ENCODE peak calls at places on chromosomes 5 and 9, in four cellular contexts. N is lower lobe of right lung, U is left lung, K is foreskin fibroblast. I is an unnamed sample.

GRCh38 chr5:109506556-109506955 is 96.8 kb upstream of the PJA2 start:
- DNase-seq in N (no peak), U (no peak), K (no peak), I (no peak)

GRCh38 chr5:178577376-178577839 is 12.8 kb downstream of the COL23A1 start:
- DNase-seq in N (no peak), K (no peak), U (no peak), I (no peak)

GRCh38 chr9:136160321-136160938 is 41.8 kb upstream of the TMEM250 start:
- DNase-seq in U (no peak), K (no peak), N (no peak), I (no peak)

GRCh38 chr9:126942369-126942768 is 27.8 kb downstream of the RALGPS1 start:
- DNase-seq in K (no peak), U (no peak), N (no peak), I (no peak)

GRCh38 chr9:127812009-127812408 is 9.3 kb downstream of the FPGS start:
- DNase-seq in N (no peak), U (no peak), K (no peak), I (no peak)

GRCh38 chr9:84851935-84852585 is 182.5 kb downstream of the NTRK2 start:
- DNase-seq in K (peak), N (no peak), U (peak), I (peak)

GRCh38 chr9:130971294-130971849 is 32.3 kb upstream of the FIBCD1 start:
- DNase-seq in K (no peak), U (no peak), N (no peak), I (no peak)

GRCh38 chr5:13921573-13921972 is 22.9 kb downstream of the DNAH5 start:
- DNase-seq in N (no peak), U (no peak), K (no peak), I (no peak)

GRCh38 chr9:98118640-98119601 is at the start of gene TRIM14:
- DNase-seq in N (peak), K (peak), U (peak), I (peak)

GRCh38 chr9:107953556-107954158 is 464.1 kb upstream of the KLF4 start:
- DNase-seq in U (no peak), K (no peak), N (no peak), I (no peak)

GRCh38 chr5:126521130-126521529 is 73.9 kb downstream of the ALDH7A1 start:
- DNase-seq in U (no peak), N (no peak), K (no peak), I (no peak)

GRCh38 chr5:19927919-19928318 is 60.1 kb downstream of the CDH18 start:
- DNase-seq in K (peak), U (no peak), N (no peak), I (peak)

GRCh38 chr9:16422114-16422513 is 448.4 kb downstream of the BNC2 start:
- DNase-seq in K (no peak), U (no peak), N (no peak), I (peak)

GRCh38 chr5:58455066-58455465 is 4.8 kb downstream of the PLK2 start:
- DNase-seq in N (no peak), K (peak), U (no peak), I (peak)
- TF ChIP-seq CTCF in N (no peak), K (no peak), U (no peak), I (no peak)

GRCh38 chr5:20956134-20956533 is 968.1 kb upstream of the CDH18 start:
- DNase-seq in N (no peak), U (no peak), K (no peak), I (no peak)
- TF ChIP-seq CTCF in N (no peak), U (no peak), K (no peak), I (no peak)

DNA sequence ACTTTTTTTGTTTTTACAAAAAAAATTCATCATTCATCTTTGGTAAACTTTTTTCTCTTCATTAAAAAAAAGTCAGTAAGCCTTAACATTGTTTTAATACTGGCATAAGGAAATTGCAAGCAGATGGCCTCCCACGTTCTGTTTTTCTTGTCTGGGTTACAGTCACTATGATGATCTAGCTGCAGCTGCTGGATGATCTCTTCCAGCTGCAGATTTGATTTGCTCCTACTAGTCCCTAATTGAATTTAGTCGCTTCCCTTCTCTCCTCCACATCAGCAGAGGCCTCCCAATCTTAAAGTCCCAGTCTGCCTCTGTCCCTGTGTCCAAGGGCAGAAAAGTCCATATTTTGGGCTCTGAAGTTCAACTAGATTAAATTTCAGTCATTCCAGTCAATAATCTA is 106.8 kb upstream of the PTGER4 start:
- DNase-seq in K (peak), U (no peak), N (no peak), I (no peak)
- TF ChIP-seq CTCF in K (no peak), U (no peak), N (no peak), I (no peak)

GRCh38 chr5:149667827-149668122 is 62.3 kb upstream of the PPARGC1B start:
- DNase-seq in N (no peak), U (no peak), K (no peak), I (no peak)
- TF ChIP-seq CTCF in N (no peak), U (no peak), K (no peak), I (no peak)

GRCh38 chr9:132183715-132184114 is 21.9 kb downstream of the NTNG2 start:
- DNase-seq in K (no peak), U (no peak), N (no peak), I (no peak)

GRCh38 chr9:132183134-132183533 is 21.3 kb downstream of the NTNG2 start:
- DNase-seq in N (no peak), U (no peak), K (no peak), I (peak)

GRCh38 chr9:132181796-132182521 is 20.1 kb downstream of the NTNG2 start:
- DNase-seq in K (peak), U (no peak), N (no peak), I (no peak)

GRCh38 chr9:132185164-132186009 is 23.5 kb downstream of the NTNG2 start:
- DNase-seq in N (no peak), U (no peak), K (no peak), I (no peak)

DNA sequence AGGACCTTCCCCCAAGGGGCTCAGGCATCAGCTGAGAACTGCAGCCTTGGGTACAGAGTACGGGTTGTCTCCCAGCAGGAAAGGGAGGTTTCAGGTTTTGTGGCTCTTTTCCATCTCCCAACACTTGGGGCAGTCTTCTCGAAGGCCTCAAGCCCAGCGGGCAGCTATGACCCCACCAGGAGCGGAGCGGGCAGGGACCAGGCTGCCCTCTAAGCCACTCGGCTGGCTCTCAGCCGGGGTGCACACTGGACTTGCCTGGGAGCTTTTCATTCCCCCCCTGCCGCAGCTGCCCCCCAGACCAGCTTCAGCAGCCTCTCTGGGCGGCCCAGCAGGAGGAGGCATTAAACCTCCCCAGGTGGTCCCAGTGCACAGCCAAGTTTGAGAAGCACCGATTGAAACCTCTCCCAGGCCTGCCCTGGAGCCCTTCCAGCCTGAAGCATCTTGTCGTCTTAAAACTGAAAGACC is 20.8 kb downstream of the NTNG2 start:
- DNase-seq in K (no peak), N (no peak), U (no peak), I (peak)
- TF ChIP-seq CTCF in K (no peak), N (no peak), U (no peak), I (peak)

GRCh38 chr5:41695920-41696582 is 174.2 kb downstream of the OXCT1 start:
- DNase-seq in K (peak), U (no peak), N (no peak), I (no peak)
- TF ChIP-seq CTCF in K (peak), U (no peak), N (peak), I (peak)

DNA sequence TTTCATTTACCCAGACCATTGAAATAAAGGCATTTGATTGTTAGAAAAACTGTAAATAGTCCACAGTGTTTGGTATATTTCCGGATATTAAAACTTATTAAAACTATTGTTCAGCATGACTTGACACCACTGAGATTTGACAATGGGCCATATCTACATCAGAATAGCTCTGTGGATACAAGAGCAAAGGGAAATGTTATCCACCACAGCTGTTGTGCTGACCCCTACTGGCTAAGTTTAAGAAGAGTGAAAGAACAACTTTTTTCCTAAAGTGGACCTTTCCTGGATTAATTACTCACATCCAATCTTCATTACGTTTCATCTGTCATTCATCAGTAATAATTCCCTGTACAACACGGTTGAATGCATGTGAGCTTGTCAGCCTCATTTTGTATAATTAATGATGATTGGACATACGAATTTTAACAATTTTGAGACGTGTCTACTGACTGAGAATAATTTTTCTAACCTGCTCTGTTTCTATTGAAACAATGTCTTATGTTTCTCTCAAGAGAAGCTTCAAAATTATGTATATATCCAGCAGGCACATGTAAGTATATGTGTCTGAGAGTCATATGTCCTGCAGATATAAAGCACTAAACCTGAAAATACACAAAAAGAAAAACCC is 1952.5 kb downstream of the MAT2B start:
- DNase-seq in K (no peak), N (no peak), U (no peak), I (peak)
- TF ChIP-seq CTCF in K (peak), N (peak), U (peak), I (peak)

GRCh38 chr9:93859431-93860215 is 95.5 kb downstream of the BARX1 start:
- DNase-seq in K (no peak), N (no peak), U (no peak), I (no peak)
- TF ChIP-seq CTCF in K (no peak), N (no peak), U (no peak), I (no peak)

GRCh38 chr9:129102095-129102525 is 8.5 kb downstream of the CRAT start:
- DNase-seq in N (no peak), U (no peak), K (no peak), I (no peak)

GRCh38 chr9:129102791-129103594 is 7.6 kb downstream of the CRAT start:
- DNase-seq in N (peak), K (peak), U (no peak), I (peak)

GRCh38 chr9:129098328-129098727 is 12.3 kb downstream of the CRAT start:
- DNase-seq in U (no peak), K (no peak), N (no peak), I (no peak)

GRCh38 chr9:129101279-129101678 is 9.3 kb downstream of the CRAT start:
- DNase-seq in U (no peak), N (no peak), K (no peak), I (no peak)

GRCh38 chr9:129100383-129101169 is 10.0 kb downstream of the CRAT start:
- DNase-seq in N (no peak), K (no peak), U (no peak), I (no peak)
- TF ChIP-seq CTCF in N (no peak), K (no peak), U (no peak), I (no peak)